ENCODE peak calls at places on chromosomes 6 and 20, in five cellular contexts. Q is mucosa of descending colon, E is fibroblast of pulmonary artery, R is dorsolateral prefrontal cortex, Z is fibroblast of mammary gland. W is an unnamed sample.

GRCh38 chr6:139536751-139537617 is 162.5 kb upstream of the CITED2 start:
- DNase-seq in Q (peak), E (peak), R (no peak), Z (no peak), W (no peak)

GRCh38 chr6:125888989-125889656 is 67.4 kb upstream of the HINT3 start:
- DNase-seq in Q (peak), E (peak), R (no peak), Z (peak), W (no peak)

GRCh38 chr6:15351631-15352030 is 105.8 kb downstream of the JARID2 start:
- DNase-seq in Q (no peak), E (peak), R (no peak), Z (peak), W (no peak)

GRCh38 chr20:9573598-9573997 is 59.2 kb downstream of the LAMP5 start:
- DNase-seq in Q (no peak), E (no peak), R (peak), Z (no peak), W (no peak)

GRCh38 chr6:40900791-40901190 is 138.2 kb downstream of the UNC5CL start:
- DNase-seq in Q (no peak), E (peak), R (peak), Z (no peak), W (no peak)

GRCh38 chr6:160733045-160733646 is 31.1 kb downstream of the PLG start:
- DNase-seq in Q (peak), E (peak), R (peak), Z (peak), W (no peak)

GRCh38 chr6:135179920-135180457 is 1.1 kb upstream of the MYB start:
- DNase-seq in Q (no peak), E (no peak), R (no peak), Z (peak), W (no peak)

GRCh38 chr6:40723967-40724366 is 136.8 kb upstream of the LRFN2 start:
- DNase-seq in Q (no peak), E (no peak), R (no peak), Z (peak), W (no peak)

GRCh38 chr6:52697903-52698302 is 27.0 kb downstream of the TMEM14A start:
- DNase-seq in Q (no peak), E (peak), R (no peak), Z (peak), W (peak)

GRCh38 chr6:46062312-46062711 is 46.7 kb upstream of the CLIC5 start:
- DNase-seq in Q (peak), E (no peak), R (no peak), Z (no peak), W (no peak)

GRCh38 chr6:33271098-33271607 is 523 bp downstream of the VPS52 start:
- DNase-seq in Q (no peak), E (peak), R (no peak), Z (peak), W (no peak)

GRCh38 chr20:59920944-59921343 is 12.5 kb downstream of the SYCP2 start:
- DNase-seq in Q (no peak), E (no peak), R (no peak), Z (no peak), W (no peak)

GRCh38 chr6:1131285-1132079 is 180.4 kb upstream of the FOXQ1 start:
- DNase-seq in Q (peak), E (no peak), R (no peak), Z (peak), W (peak)

GRCh38 chr6:110103260-110103659 is 76.2 kb downstream of the WASF1 start:
- DNase-seq in Q (no peak), E (no peak), R (no peak), Z (no peak), W (no peak)

GRCh38 chr20:34815636-34816035 is 9.8 kb downstream of the NCOA6 start:
- DNase-seq in Q (no peak), E (no peak), R (no peak), Z (peak), W (no peak)

GRCh38 chr6:52576392-52577021 is 353 bp downstream of the TRAM2 start:
- DNase-seq in Q (peak), E (peak), R (peak), Z (peak), W (no peak)

GRCh38 chr20:64047046-64047389 is 2.4 kb downstream of the SOX18 start:
- DNase-seq in Q (no peak), E (no peak), R (no peak), Z (no peak), W (no peak)

GRCh38 chr6:96394727-96395126 is 126.9 kb upstream of the UFL1 start:
- DNase-seq in Q (no peak), E (no peak), R (no peak), Z (no peak), W (no peak)

GRCh38 chr6:24882835-24883555 is 52.8 kb downstream of the RIPOR2 start:
- DNase-seq in Q (no peak), E (no peak), R (no peak), Z (no peak), W (no peak)

GRCh38 chr20:57785061-57785460 is 75.2 kb upstream of the PMEPA1 start:
- DNase-seq in Q (no peak), E (no peak), R (no peak), Z (no peak), W (no peak)

GRCh38 chr6:85705220-85705619 is 62.5 kb upstream of the SYNCRIP start:
- DNase-seq in Q (no peak), E (no peak), R (no peak), Z (no peak), W (no peak)

GRCh38 chr6:123829302-123829953 is 25.8 kb downstream of the NKAIN2 start:
- DNase-seq in Q (no peak), E (peak), R (no peak), Z (peak), W (peak)

GRCh38 chr6:80605165-80605989 is 498.9 kb downstream of the BCKDHB start:
- DNase-seq in Q (peak), E (peak), R (no peak), Z (peak), W (no peak)

GRCh38 chr6:81396916-81397315 is 355.6 kb downstream of the TENT5A start:
- DNase-seq in Q (no peak), E (no peak), R (no peak), Z (no peak), W (no peak)

GRCh38 chr6:63307581-63308246 is 12.1 kb downstream of the LGSN start:
- DNase-seq in Q (peak), E (peak), R (no peak), Z (peak), W (peak)

GRCh38 chr6:159168536-159169192 is 536 bp upstream of the FNDC1 start:
- DNase-seq in Q (peak), E (peak), R (no peak), Z (peak), W (no peak)
- H3K4me3 ChIP-seq in Q (no peak), E (peak), R (no peak), Z (peak), W (peak)

DNA sequence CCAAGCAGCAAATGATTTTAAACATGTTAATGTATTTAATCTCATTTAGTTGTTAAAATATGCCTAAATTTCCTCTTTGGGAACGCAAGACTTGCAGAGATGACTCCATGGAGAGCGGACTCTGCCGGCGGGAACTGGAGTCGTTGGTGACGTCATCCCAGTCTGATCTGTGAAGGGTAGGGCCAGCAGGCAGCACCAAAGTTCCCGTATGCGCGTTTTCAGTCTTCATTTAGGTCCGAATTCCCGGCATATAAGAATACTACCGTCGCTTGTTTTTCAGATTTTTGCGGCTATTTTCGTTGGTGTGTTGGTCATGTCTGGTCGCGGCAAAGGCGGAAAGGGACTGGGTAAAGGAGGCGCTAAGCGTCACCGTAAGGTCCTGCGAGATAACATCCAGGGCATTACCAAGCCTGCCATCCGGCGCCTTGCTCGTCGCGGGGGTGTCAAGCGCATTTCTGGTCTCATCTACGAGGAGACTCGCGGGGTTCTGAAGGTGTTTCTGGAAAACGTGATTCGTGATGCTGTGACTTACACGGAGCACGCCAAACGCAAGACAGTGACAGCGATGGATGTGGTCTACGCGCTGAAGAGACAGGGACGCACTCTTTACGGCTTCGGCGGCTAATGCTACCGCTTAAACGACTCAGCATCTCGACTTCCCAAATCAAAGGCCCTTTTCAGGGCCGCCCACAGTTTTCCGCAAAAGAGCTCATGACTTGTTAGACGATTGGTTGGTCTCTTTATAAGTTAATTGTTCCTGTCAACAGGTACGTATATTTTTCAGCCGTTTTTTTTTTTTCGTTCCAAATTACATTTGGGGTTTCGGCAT is 117.3 kb downstream of the HFE start:
- DNase-seq in Q (peak), E (peak), R (peak), Z (peak), W (peak)
- TF ChIP-seq CTCF in Q (peak), E (peak), R (peak), Z (peak), W (peak)

DNA sequence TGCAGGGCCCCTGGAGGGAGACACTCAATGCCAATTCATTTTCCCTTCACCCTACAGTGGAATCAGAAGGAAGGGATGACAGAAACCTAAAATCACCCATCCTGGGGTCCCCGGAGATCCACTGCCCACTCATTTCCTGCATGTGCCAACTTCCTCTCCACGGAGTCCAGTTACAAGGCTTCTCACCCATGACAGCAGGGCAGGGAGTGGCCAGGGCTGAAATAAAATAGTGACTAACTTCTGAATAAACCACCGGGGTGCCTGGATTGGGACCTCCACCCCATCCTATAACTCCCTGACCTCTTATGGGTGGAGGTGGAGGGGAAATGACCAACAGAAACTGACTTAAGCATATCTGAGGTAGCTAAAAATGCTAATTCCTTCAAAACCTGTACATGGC is 362.2 kb downstream of the MAFB start:
- DNase-seq in Q (no peak), E (no peak), R (no peak), Z (peak), W (no peak)
- H3K4me3 ChIP-seq in Q (no peak), E (no peak), R (no peak), Z (no peak), W (no peak)

DNA sequence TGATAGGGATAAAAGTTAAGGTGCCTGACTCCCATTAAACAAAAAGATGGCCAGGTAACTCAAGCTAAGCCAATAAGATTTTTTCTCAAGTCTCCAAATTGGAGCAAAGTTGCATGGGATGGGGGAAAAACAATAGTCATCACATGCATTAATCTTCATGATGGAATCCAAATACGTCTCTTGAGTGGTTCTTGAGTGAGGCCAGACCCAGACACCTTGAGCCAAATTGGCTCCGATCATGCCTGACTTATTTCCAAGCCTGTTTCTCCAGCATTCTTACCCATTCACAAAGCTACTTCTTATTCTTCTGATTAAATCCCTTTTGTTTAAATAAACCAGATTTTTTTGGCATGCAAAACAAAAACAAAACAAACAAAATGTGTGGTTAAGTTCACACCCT is 420.3 kb upstream of the NRSN1 start:
- DNase-seq in Q (no peak), E (no peak), R (no peak), Z (no peak), W (no peak)
- TF ChIP-seq CTCF in Q (no peak), E (no peak), R (no peak), Z (no peak), W (no peak)

DNA sequence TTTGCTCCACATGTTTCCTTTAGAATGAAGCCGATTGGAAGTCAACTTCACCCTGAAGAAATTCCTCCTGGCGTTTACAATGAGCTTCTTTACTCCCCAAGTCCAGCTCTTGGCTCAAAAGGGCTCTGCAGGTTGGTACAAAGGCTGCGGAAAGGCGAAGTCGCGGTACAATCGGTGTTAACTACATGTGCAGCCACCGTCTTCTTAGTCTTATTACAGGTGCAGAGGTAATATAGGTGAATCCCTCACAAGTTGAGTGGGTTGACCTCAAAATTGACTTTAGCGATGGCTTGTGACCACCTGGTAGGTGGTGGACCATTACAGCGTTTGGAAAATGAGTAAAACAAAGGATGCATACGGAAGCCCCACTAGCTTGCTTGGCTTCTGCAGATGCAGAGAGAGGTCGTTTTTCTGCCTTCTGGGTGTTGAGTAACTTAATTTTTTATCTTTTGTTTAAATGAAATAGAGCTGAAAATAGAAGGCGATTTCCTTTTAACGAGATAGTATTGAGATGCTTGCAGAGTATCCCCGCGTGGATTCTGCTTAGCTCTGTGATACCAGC is 98.0 kb downstream of the TRIM27 start:
- DNase-seq in Q (no peak), E (no peak), R (no peak), Z (no peak), W (no peak)
- H3K4me3 ChIP-seq in Q (no peak), E (no peak), R (no peak), Z (no peak), W (no peak)

GRCh38 chr6:155328539-155329459 is 14.5 kb upstream of the TFB1M start:
- DNase-seq in Q (peak), E (peak), R (no peak), Z (no peak), W (no peak)

GRCh38 chr6:155325700-155326516 is 11.6 kb upstream of the TFB1M start:
- DNase-seq in Q (no peak), E (no peak), R (no peak), Z (no peak), W (no peak)

GRCh38 chr6:155329460-155330132 is 15.3 kb upstream of the TFB1M start:
- DNase-seq in Q (no peak), E (no peak), R (no peak), Z (no peak), W (no peak)

GRCh38 chr6:155328074-155328538 is 13.8 kb upstream of the TFB1M start:
- DNase-seq in Q (no peak), E (no peak), R (no peak), Z (no peak), W (no peak)

DNA sequence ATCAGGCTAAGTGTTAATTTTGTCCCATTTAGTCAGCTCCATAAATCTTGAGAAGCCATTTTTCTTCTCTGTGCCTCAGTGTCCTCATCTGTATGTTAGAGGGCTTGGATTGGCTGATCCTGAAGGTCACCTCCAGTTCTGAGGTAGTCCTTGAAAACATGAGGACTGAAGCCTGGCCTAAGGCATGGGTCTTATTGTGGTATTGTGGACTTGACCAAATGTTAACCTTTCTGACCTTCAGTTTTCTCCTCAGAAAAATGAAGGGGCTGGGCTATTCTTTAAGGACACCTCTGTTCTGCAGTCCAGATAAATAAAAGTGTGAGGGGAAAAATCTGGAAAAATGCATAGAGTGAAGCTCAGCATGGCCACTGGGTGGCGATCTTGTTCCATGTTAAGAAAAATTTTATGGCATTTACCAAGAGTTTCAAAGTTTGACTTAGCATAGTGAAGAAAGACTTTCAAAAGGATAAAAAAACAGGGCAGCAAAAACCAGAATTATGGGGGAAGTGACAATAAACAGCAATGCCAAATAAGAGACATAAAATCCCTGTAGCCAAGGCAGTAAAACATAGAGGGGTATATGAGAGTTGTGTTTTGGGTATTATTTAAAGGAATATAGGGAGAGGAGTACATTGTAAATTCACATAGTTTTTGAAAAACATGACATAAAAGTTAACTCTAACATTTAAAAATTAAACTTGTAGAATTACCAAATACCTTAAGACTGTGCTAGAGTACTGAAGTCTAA is 13.2 kb upstream of the TFB1M start:
- DNase-seq in Q (peak), E (peak), R (no peak), Z (peak), W (no peak)
- TF ChIP-seq CTCF in Q (peak), E (peak), R (peak), Z (peak), W (peak)

GRCh38 chr20:1327241-1327653 is 1.7 kb downstream of the SDCBP2 start:
- DNase-seq in Q (peak), E (peak), R (peak), Z (peak), W (no peak)
- H3K4me3 ChIP-seq in Q (no peak), E (no peak), R (no peak), Z (no peak), W (no peak)

W was measured in retinal pigment epithelial cell.